ENCODE peak calls at places on chromosomes 11 and 22, in eight cellular contexts. I is Panc1, G is prostate gland, V is cardiac muscle cell, M is bronchial epithelial cell, E is ovary, X is HCT116, Z is heart left ventricle. P is an unnamed sample.

GRCh38 chr11:4072668-4073285 is 21.8 kb upstream of the RRM1 start:
- DNase-seq in I (peak), G (peak), V (peak), M (peak), E (no peak), X (peak), Z (peak), P (peak)

GRCh38 chr11:76664578-76665061 is 5.9 kb downstream of the LRRC32 start:
- DNase-seq in I (no peak), G (no peak), V (no peak), M (no peak), E (no peak), X (no peak), Z (no peak), P (no peak)

GRCh38 chr11:22778642-22779041 is 51.0 kb downstream of the SVIP start:
- DNase-seq in I (no peak), G (no peak), V (no peak), M (peak), E (no peak), X (no peak), Z (no peak), P (no peak)

GRCh38 chr11:16352707-16353106 is 3.6 kb downstream of the SOX6 start:
- DNase-seq in I (no peak), G (no peak), V (no peak), M (no peak), E (no peak), X (no peak), Z (no peak), P (no peak)

GRCh38 chr11:118415739-118416068 is 14.3 kb downstream of the ATP5MG start:
- DNase-seq in I (no peak), G (peak), V (peak), M (peak), E (no peak), X (peak), Z (no peak), P (no peak)

GRCh38 chr11:45654741-45655283 is 10.6 kb downstream of the CHST1 start:
- DNase-seq in I (no peak), G (no peak), V (no peak), M (no peak), E (no peak), X (no peak), Z (no peak), P (no peak)

GRCh38 chr11:9758676-9759518 is 95.0 kb downstream of the SWAP70 start:
- DNase-seq in I (peak), G (peak), V (peak), M (peak), E (peak), X (peak), Z (peak), P (peak)

GRCh38 chr22:20440637-20441591 is 3.3 kb upstream of the SCARF2 start:
- DNase-seq in I (no peak), G (no peak), V (no peak), M (no peak), E (peak), X (no peak), Z (no peak), P (no peak)

GRCh38 chr11:124285610-124286344 is 28.0 kb downstream of the OR8D1 start:
- DNase-seq in I (no peak), G (no peak), V (peak), M (peak), E (no peak), X (no peak), Z (no peak), P (no peak)

GRCh38 chr22:29737251-29738117 is 17.7 kb downstream of the CABP7 start:
- DNase-seq in I (no peak), G (no peak), V (no peak), M (no peak), E (no peak), X (no peak), Z (no peak), P (no peak)

GRCh38 chr22:37275622-37276021 is 6.7 kb upstream of the CYTH4 start:
- DNase-seq in I (no peak), G (no peak), V (no peak), M (no peak), E (no peak), X (no peak), Z (no peak), P (no peak)

GRCh38 chr11:60767388-60767811 is 10.7 kb downstream of the MS4A15 start:
- DNase-seq in I (no peak), G (no peak), V (no peak), M (no peak), E (no peak), X (peak), Z (no peak), P (no peak)

GRCh38 chr11:9301720-9302119 is 12.7 kb downstream of the TMEM41B start:
- DNase-seq in I (no peak), G (no peak), V (no peak), M (no peak), E (no peak), X (no peak), Z (no peak), P (no peak)

GRCh38 chr11:67288198-67288451 is 978 bp upstream of the ANKRD13D start:
- DNase-seq in I (no peak), G (no peak), V (no peak), M (no peak), E (no peak), X (no peak), Z (no peak), P (no peak)

GRCh38 chr11:37504925-37505324 is 906.9 kb upstream of the RAG2 start:
- DNase-seq in I (no peak), G (no peak), V (peak), M (peak), E (no peak), X (no peak), Z (no peak), P (no peak)

GRCh38 chr11:108122166-108122628 is 830 bp downstream of the ACAT1 start:
- DNase-seq in I (no peak), G (no peak), V (peak), M (no peak), E (no peak), X (no peak), Z (no peak), P (no peak)

GRCh38 chr11:132463941-132464340 is 1068.4 kb downstream of the OPCML start:
- DNase-seq in I (no peak), G (no peak), V (peak), M (no peak), E (no peak), X (no peak), Z (peak), P (no peak)

GRCh38 chr22:24053481-24054226 is 42.5 kb downstream of the CABIN1 start:
- DNase-seq in I (no peak), G (no peak), V (no peak), M (no peak), E (no peak), X (no peak), Z (no peak), P (no peak)

GRCh38 chr22:23243006-23243573 is 62.8 kb downstream of the BCR start:
- DNase-seq in I (no peak), G (no peak), V (no peak), M (no peak), E (no peak), X (no peak), Z (no peak), P (no peak)

GRCh38 chr22:43488031-43488892 is 76.4 kb downstream of the MPPED1 start:
- DNase-seq in I (no peak), G (no peak), V (no peak), M (no peak), E (no peak), X (no peak), Z (no peak), P (no peak)

GRCh38 chr11:120773501-120774031 is 250.3 kb upstream of the TBCEL start:
- DNase-seq in I (no peak), G (no peak), V (peak), M (peak), E (no peak), X (no peak), Z (no peak), P (no peak)

GRCh38 chr11:403761-404431 is 9.9 kb downstream of the PKP3 start:
- DNase-seq in I (no peak), G (no peak), V (no peak), M (no peak), E (no peak), X (no peak), Z (peak), P (no peak)

GRCh38 chr22:40044102-40044869 is 49.5 kb downstream of the FAM83F start:
- DNase-seq in I (peak), G (peak), V (peak), M (peak), E (peak), X (peak), Z (peak), P (peak)

GRCh38 chr11:38667359-38667758 is 2069.3 kb upstream of the RAG2 start:
- DNase-seq in I (no peak), G (no peak), V (no peak), M (no peak), E (no peak), X (no peak), Z (no peak), P (no peak)

GRCh38 chr11:294795-295194 is 4.5 kb downstream of the IFITM5 start:
- DNase-seq in I (no peak), G (no peak), V (no peak), M (no peak), E (peak), X (no peak), Z (peak), P (no peak)

GRCh38 chr11:1073851-1074243 is 827 bp upstream of the MUC2 start:
- DNase-seq in I (no peak), G (no peak), V (no peak), M (no peak), E (no peak), X (no peak), Z (no peak), P (peak)

GRCh38 chr22:20305894-20306645 is 13.8 kb downstream of the DGCR6L start:
- DNase-seq in I (no peak), G (no peak), V (no peak), M (no peak), E (no peak), X (no peak), Z (no peak), P (no peak)

GRCh38 chr11:125170406-125171031 is 6.0 kb downstream of the PKNOX2 start:
- DNase-seq in I (no peak), G (no peak), V (peak), M (no peak), E (peak), X (no peak), Z (peak), P (no peak)

GRCh38 chr11:26297179-26297970 is 34.6 kb upstream of the ANO3 start:
- DNase-seq in I (no peak), G (peak), V (peak), M (peak), E (no peak), X (peak), Z (no peak), P (no peak)

GRCh38 chr11:59423835-59424234 is 2.4 kb downstream of the OR5A2 start:
- DNase-seq in I (no peak), G (no peak), V (no peak), M (no peak), E (no peak), X (no peak), Z (no peak), P (no peak)

GRCh38 chr22:42127606-42128005 is 3.0 kb downstream of the CYP2D6 start:
- DNase-seq in I (no peak), G (no peak), V (no peak), M (no peak), E (no peak), X (no peak), Z (no peak), P (no peak)

GRCh38 chr22:45667486-45667885 is 4.1 kb upstream of the ATXN10 start:
- DNase-seq in I (no peak), G (no peak), V (no peak), M (no peak), E (no peak), X (no peak), Z (no peak), P (no peak)

GRCh38 chr11:61281581-61282250 is 13.4 kb downstream of the VWCE start:
- DNase-seq in I (no peak), G (no peak), V (peak), M (peak), E (peak), X (peak), Z (no peak), P (no peak)

GRCh38 chr11:101916422-101916821 is at the start of gene ANGPTL5:
- DNase-seq in I (no peak), G (no peak), V (no peak), M (no peak), E (no peak), X (no peak), Z (no peak), P (no peak)

GRCh38 chr11:101914349-101914736 is 467 bp upstream of the CEP126 start:
- DNase-seq in I (no peak), G (no peak), V (peak), M (no peak), E (no peak), X (no peak), Z (no peak), P (no peak)

GRCh38 chr11:101914737-101915426 is at the start of gene CEP126:
- DNase-seq in I (peak), G (peak), V (peak), M (peak), E (peak), X (peak), Z (peak), P (peak)

GRCh38 chr11:101913631-101914030 is 1.2 kb upstream of the CEP126 start:
- DNase-seq in I (no peak), G (no peak), V (no peak), M (no peak), E (no peak), X (no peak), Z (no peak), P (no peak)

DNA sequence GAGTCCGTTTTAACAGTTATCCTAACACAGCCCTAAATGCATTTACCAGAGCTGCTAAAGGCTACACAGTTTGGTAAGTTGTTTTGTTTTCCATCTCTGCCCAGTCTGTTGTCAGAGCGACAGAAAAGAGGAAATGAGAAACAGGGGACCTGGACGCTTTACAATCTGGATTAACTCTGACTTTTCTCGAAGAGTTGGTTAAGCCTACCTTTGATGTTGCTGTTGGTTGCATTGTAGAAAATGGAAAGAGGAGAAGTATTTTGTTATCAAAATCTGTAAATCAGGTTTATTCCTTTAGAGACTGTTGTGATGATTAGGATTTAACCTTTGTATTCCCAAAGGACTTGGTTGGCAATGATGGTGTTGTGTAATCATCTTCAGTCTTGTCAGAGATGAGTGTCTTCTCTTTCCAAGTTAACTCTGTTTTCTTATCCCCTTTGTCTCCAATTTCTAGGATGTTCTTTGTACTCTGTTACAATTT is 471 bp downstream of the ANGPTL5 start:
- DNase-seq in I (peak), G (no peak), V (peak), M (peak), E (no peak), X (no peak), Z (no peak), P (no peak)
- H3K4me3 ChIP-seq in I (peak), G (peak), V (peak), M (peak), E (peak), X (peak), Z (peak), P (peak)

DNA sequence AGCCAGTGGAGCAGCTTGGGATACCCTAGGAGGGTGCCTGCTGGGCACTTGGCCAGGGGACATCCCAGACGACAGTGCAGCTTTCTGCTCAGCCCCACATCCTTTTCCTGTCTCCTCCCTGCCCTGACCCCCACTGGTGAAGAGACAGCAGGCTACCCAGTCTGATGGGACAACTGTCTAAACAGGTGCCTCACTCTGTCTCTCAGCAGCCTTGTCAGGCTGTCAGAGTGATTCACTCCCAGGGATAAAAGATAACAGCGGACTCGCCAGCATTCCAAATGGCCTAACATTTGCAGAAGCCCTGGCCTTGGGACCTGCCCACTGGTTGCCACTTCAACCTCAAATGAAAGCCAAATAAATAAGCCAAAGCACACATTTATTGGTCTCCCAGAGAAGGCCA is 318.6 kb upstream of the PLET1 start:
- DNase-seq in I (no peak), G (no peak), V (no peak), M (no peak), E (no peak), X (no peak), Z (no peak), P (no peak)
- TF ChIP-seq CTCF in I (no peak), G (no peak), V (no peak), M (no peak), E (no peak), X (no peak), Z (no peak), P (no peak)

DNA sequence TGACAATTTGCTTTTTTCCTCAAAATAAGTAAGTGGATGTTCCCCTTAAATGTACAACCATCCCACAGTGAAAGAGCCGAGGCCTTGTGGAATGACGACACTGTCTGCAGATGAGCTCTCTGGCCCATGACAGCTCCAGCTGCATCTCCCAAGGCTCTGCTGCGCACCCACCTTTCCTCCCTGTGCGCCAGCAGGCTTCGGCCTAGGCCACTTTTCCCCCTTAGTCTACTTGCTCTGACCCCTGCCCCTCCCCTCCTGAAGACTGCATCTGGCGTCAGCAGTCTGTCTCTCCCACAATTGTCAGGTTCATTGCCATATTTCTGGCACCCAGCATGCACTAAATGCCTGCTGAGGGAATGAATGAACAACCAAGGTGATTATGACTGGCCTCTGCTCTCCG is 2.0 kb downstream of the TOP3B start:
- DNase-seq in I (no peak), G (no peak), V (no peak), M (no peak), E (peak), X (no peak), Z (no peak), P (no peak)
- H3K4me3 ChIP-seq in I (no peak), G (no peak), V (no peak), M (no peak), E (no peak), X (no peak), Z (no peak), P (no peak)

GRCh38 chr11:69667619-69668604 is 7.2 kb downstream of the LTO1 start:
- DNase-seq in I (no peak), G (no peak), V (no peak), M (peak), E (no peak), X (no peak), Z (no peak), P (no peak)
- TF ChIP-seq CTCF in I (no peak), G (no peak), V (no peak), M (no peak), E (no peak), X (no peak), Z (no peak), P (no peak)

GRCh38 chr11:73749118-73749517 is 11.8 kb downstream of the RAB6A start:
- DNase-seq in I (no peak), G (no peak), V (no peak), M (no peak), E (no peak), X (no peak), Z (no peak), P (no peak)

GRCh38 chr11:73750238-73750637 is 10.6 kb downstream of the RAB6A start:
- DNase-seq in I (no peak), G (no peak), V (no peak), M (no peak), E (no peak), X (no peak), Z (no peak), P (no peak)

GRCh38 chr11:73752903-73753302 is 8.0 kb downstream of the RAB6A start:
- DNase-seq in I (no peak), G (no peak), V (no peak), M (no peak), E (no peak), X (no peak), Z (no peak), P (peak)

GRCh38 chr11:73753938-73754337 is 6.9 kb downstream of the RAB6A start:
- DNase-seq in I (no peak), G (no peak), V (no peak), M (no peak), E (no peak), X (no peak), Z (no peak), P (no peak)

GRCh38 chr11:73752216-73752867 is 8.5 kb downstream of the RAB6A start:
- DNase-seq in I (no peak), G (no peak), V (peak), M (no peak), E (peak), X (no peak), Z (no peak), P (peak)
- H3K4me3 ChIP-seq in I (no peak), G (no peak), V (no peak), M (no peak), E (no peak), X (no peak), Z (no peak), P (no peak)

GRCh38 chr11:47014097-47014496 is 77.5 kb downstream of the CSTPP1 start:
- DNase-seq in I (no peak), G (no peak), V (no peak), M (no peak), E (no peak), X (no peak), Z (no peak), P (no peak)
- TF ChIP-seq CTCF in I (no peak), G (no peak), V (no peak), M (no peak), E (no peak), X (no peak), Z (no peak), P (no peak)

GRCh38 chr11:35177370-35177769 is 38.4 kb downstream of the CD44 start:
- DNase-seq in I (no peak), G (no peak), V (no peak), M (no peak), E (no peak), X (no peak), Z (no peak), P (no peak)
- H3K4me3 ChIP-seq in I (no peak), G (no peak), V (no peak), M (no peak), E (no peak), X (no peak), Z (no peak), P (no peak)

P was measured in breast epithelium.